ENCODE peak calls at places on chromosomes 11 and 22, in ten cellular contexts. H, A, W, M, P, Y, E, I, R and F are unnamed samples.

GRCh38 chr22:23113067-23113846 is 28.5 kb downstream of the RSPH14 start:
- DNase-seq in M (peak), R (no peak), W (no peak), I (peak), P (no peak), A (no peak), Y (no peak), E (peak), H (no peak), F (no peak)

GRCh38 chr22:35564975-35565867 is 24.6 kb downstream of the RASD2 start:
- DNase-seq in I (no peak), E (peak), R (no peak), H (no peak), M (no peak), Y (no peak), P (no peak), W (no peak), A (no peak), F (no peak)

GRCh38 chr11:111460752-111461305 is 51.4 kb downstream of the BTG4 start:
- DNase-seq in E (peak), H (peak), M (peak), R (no peak), P (no peak), W (no peak), A (no peak), Y (no peak), I (no peak), F (no peak)

GRCh38 chr11:82733444-82734119 is at the start of gene FAM181B:
- DNase-seq in M (peak), P (peak), I (peak), A (no peak), H (no peak), W (no peak), Y (no peak), R (no peak), E (peak), F (peak)

GRCh38 chr11:64352099-64353005 is 6.6 kb upstream of the RPS6KA4 start:
- DNase-seq in R (no peak), I (no peak), W (no peak), A (no peak), H (no peak), E (no peak), M (peak), Y (no peak), P (no peak), F (no peak)

GRCh38 chr11:34793666-34794065 is 122.5 kb downstream of the APIP start:
- DNase-seq in H (no peak), I (no peak), Y (no peak), P (no peak), R (no peak), A (no peak), E (no peak), W (no peak), M (no peak), F (no peak)

GRCh38 chr11:10454902-10455631 is at the start of gene AMPD3:
- DNase-seq in A (peak), Y (no peak), R (peak), H (peak), E (peak), P (peak), I (no peak), W (peak), M (peak), F (peak)

GRCh38 chr11:90747057-90747456 is 524.2 kb upstream of the CHORDC1 start:
- DNase-seq in E (peak), Y (no peak), H (no peak), I (no peak), P (peak), M (no peak), R (no peak), W (no peak), A (no peak), F (no peak)

GRCh38 chr11:128494418-128495332 is 92.7 kb downstream of the ETS1 start:
- DNase-seq in W (no peak), I (no peak), H (no peak), A (no peak), E (no peak), M (no peak), R (no peak), Y (no peak), P (no peak), F (no peak)

GRCh38 chr11:108302121-108302785 is 79.4 kb downstream of the ATM start:
- DNase-seq in H (peak), P (no peak), W (no peak), M (no peak), E (no peak), I (no peak), Y (no peak), R (no peak), A (no peak), F (no peak)

GRCh38 chr11:66546368-66546965 is at the start of gene ACTN3:
- DNase-seq in H (no peak), I (peak), R (no peak), W (peak), P (no peak), E (no peak), Y (no peak), M (no peak), A (no peak), F (no peak)

GRCh38 chr11:74318241-74318932 is 6.9 kb upstream of the P4HA3 start:
- DNase-seq in I (no peak), P (no peak), E (peak), M (no peak), W (no peak), A (no peak), R (no peak), Y (no peak), H (no peak), F (no peak)

GRCh38 chr11:62572431-62572830 is 1.3 kb downstream of the EEF1G start:
- DNase-seq in P (no peak), E (no peak), M (no peak), H (no peak), Y (no peak), W (no peak), I (no peak), A (no peak), R (no peak), F (no peak)

GRCh38 chr11:86193297-86194095 is 51.1 kb upstream of the EED start:
- DNase-seq in E (peak), Y (peak), H (peak), I (peak), P (peak), M (peak), W (peak), R (peak), A (peak), F (peak)

GRCh38 chr11:119776031-119776636 is 47.1 kb upstream of the NECTIN1 start:
- DNase-seq in I (no peak), M (no peak), P (no peak), A (no peak), Y (no peak), R (no peak), H (no peak), E (no peak), W (no peak), F (no peak)

GRCh38 chr22:24595228-24595627 is 2.4 kb upstream of the LRRC75B start:
- DNase-seq in Y (no peak), M (no peak), A (no peak), W (no peak), E (no peak), H (no peak), P (no peak), I (no peak), R (no peak), F (no peak)

GRCh38 chr11:16898274-16898985 is 115.8 kb downstream of the PLEKHA7 start:
- DNase-seq in M (no peak), Y (no peak), H (no peak), I (no peak), A (no peak), R (no peak), W (no peak), P (no peak), E (no peak), F (no peak)

GRCh38 chr22:41524283-41524682 is 20.0 kb downstream of the POLR3H start:
- DNase-seq in E (no peak), R (no peak), W (no peak), I (peak), M (no peak), H (no peak), A (no peak), Y (no peak), P (no peak), F (no peak)

GRCh38 chr22:22531770-22532546 is 11.9 kb upstream of the ZNF280A start:
- DNase-seq in H (no peak), P (no peak), W (no peak), I (no peak), Y (no peak), R (no peak), E (no peak), A (no peak), M (no peak), F (no peak)

GRCh38 chr22:29311468-29312217 is 3.9 kb downstream of the RASL10A start:
- DNase-seq in P (no peak), Y (no peak), R (no peak), W (no peak), H (no peak), M (no peak), A (no peak), I (peak), E (peak), F (no peak)

GRCh38 chr22:28351585-28351984 is 328.1 kb downstream of the TTC28 start:
- DNase-seq in W (no peak), P (no peak), H (no peak), M (no peak), I (no peak), E (no peak), Y (no peak), R (no peak), A (no peak), F (no peak)

GRCh38 chr11:75103380-75104026 is 6.8 kb upstream of the OR2AT4 start:
- DNase-seq in W (no peak), A (no peak), R (no peak), M (no peak), E (peak), P (no peak), H (no peak), Y (no peak), I (no peak), F (no peak)

GRCh38 chr22:50684501-50684900 is 11.9 kb downstream of the SHANK3 start:
- DNase-seq in I (no peak), P (no peak), E (no peak), W (no peak), M (no peak), R (no peak), A (no peak), H (no peak), Y (no peak), F (no peak)

GRCh38 chr22:17359501-17359900 is 9.8 kb upstream of the CECR2 start:
- DNase-seq in M (no peak), P (no peak), R (no peak), W (no peak), Y (no peak), I (no peak), E (no peak), H (no peak), A (no peak), F (no peak)

GRCh38 chr22:27717094-27717493 is 84.5 kb downstream of the MN1 start:
- DNase-seq in I (no peak), W (no peak), P (no peak), A (no peak), Y (no peak), H (no peak), E (no peak), R (no peak), M (no peak), F (no peak)

GRCh38 chr22:25896098-25896497 is 154.1 kb downstream of the MYO18B start:
- DNase-seq in H (peak), Y (no peak), I (no peak), P (no peak), M (no peak), R (no peak), A (no peak), W (no peak), E (no peak), F (no peak)

GRCh38 chr11:13826505-13827278 is 135.8 kb upstream of the SPON1 start:
- DNase-seq in I (no peak), M (no peak), W (no peak), R (no peak), Y (no peak), E (no peak), P (no peak), A (no peak), H (no peak), F (no peak)

GRCh38 chr22:30340911-30341685 is 14.4 kb upstream of the TBC1D10A start:
- DNase-seq in E (no peak), P (no peak), R (no peak), M (no peak), Y (no peak), W (no peak), A (no peak), I (peak), H (no peak), F (no peak)

GRCh38 chr11:68962527-68963250 is 18.1 kb downstream of the MRGPRD start:
- DNase-seq in W (no peak), M (no peak), Y (peak), E (peak), P (no peak), R (no peak), H (no peak), I (peak), A (no peak), F (no peak)

GRCh38 chr11:119843760-119844330 is 114.8 kb upstream of the NECTIN1 start:
- DNase-seq in M (no peak), E (no peak), P (no peak), I (no peak), A (no peak), W (no peak), R (no peak), Y (no peak), H (no peak), F (no peak)

GRCh38 chr11:31817621-31818493 is 6.7 kb upstream of the PAX6 start:
- DNase-seq in M (no peak), P (no peak), H (peak), Y (no peak), I (no peak), E (no peak), R (no peak), A (no peak), W (no peak), F (no peak)

GRCh38 chr11:23413057-23413456 is 552.8 kb upstream of the CCDC179 start:
- DNase-seq in A (no peak), E (peak), I (no peak), M (no peak), H (no peak), W (no peak), Y (no peak), P (no peak), R (no peak), F (no peak)

GRCh38 chr22:45218974-45219373 is 21.7 kb downstream of the KIAA0930 start:
- DNase-seq in H (peak), M (peak), P (no peak), A (no peak), R (no peak), I (no peak), W (peak), Y (no peak), E (no peak), F (no peak)

GRCh38 chr11:12943276-12943675 is 65.8 kb upstream of the RASSF10 start:
- DNase-seq in A (no peak), H (no peak), R (no peak), Y (no peak), W (no peak), I (no peak), M (no peak), E (no peak), P (no peak), F (no peak)